ENCODE peak calls at places on chromosomes 11 and 22, in eight cellular contexts. X, N, P, M, R, A, E and J are unnamed samples.

GRCh38 chr11:130705670-130706421 is 210.4 kb downstream of the SNX19 start:
- DNase-seq in X (no peak), N (no peak), P (no peak), M (no peak), R (no peak), A (no peak), E (no peak), J (no peak)

GRCh38 chr22:48152154-48152775 is 1389.8 kb downstream of the TBC1D22A start:
- DNase-seq in X (no peak), N (no peak), P (no peak), M (no peak), R (no peak), A (no peak), E (no peak), J (no peak)

GRCh38 chr11:124643605-124644425 is 21.2 kb downstream of the TBRG1 start:
- DNase-seq in X (no peak), N (no peak), P (no peak), M (peak; percentile 66), R (no peak), A (peak; percentile 85), E (no peak), J (no peak)

GRCh38 chr11:76153609-76153949 is 52.7 kb downstream of the WNT11 start:
- DNase-seq in X (no peak), N (no peak), P (no peak), M (no peak), R (peak; percentile 49), A (no peak), E (no peak), J (no peak)

GRCh38 chr11:82765466-82766034 is 31.9 kb upstream of the FAM181B start:
- DNase-seq in X (no peak), N (no peak), P (no peak), M (no peak), R (no peak), A (no peak), E (no peak), J (no peak)

GRCh38 chr11:8025123-8025522 is 38.0 kb downstream of the EIF3F start:
- DNase-seq in X (no peak), N (no peak), P (no peak), M (no peak), R (no peak), A (no peak), E (no peak), J (no peak)

GRCh38 chr22:35043251-35043931 is 22.6 kb upstream of the ISX start:
- DNase-seq in X (peak; percentile 44), N (no peak), P (no peak), M (peak; percentile 50), R (no peak), A (no peak), E (no peak), J (no peak)

GRCh38 chr11:61061081-61061826 is 41.0 kb upstream of the CD5 start:
- DNase-seq in X (no peak), N (no peak), P (no peak), M (no peak), R (no peak), A (no peak), E (peak; percentile 6), J (peak; percentile 83)

GRCh38 chr11:65491614-65492386 is 7.0 kb upstream of the MALAT1 start:
- DNase-seq in X (peak; percentile 57), N (no peak), P (peak; percentile 49), M (no peak), R (no peak), A (peak; percentile 89), E (peak; percentile 93), J (peak; percentile 96)

GRCh38 chr11:11157201-11157600 is 195.8 kb downstream of the CSNK2A3 start:
- DNase-seq in X (peak; percentile 67), N (peak; percentile 59), P (peak; percentile 41), M (peak; percentile 39), R (peak; percentile 33), A (peak; percentile 6), E (peak; percentile 21), J (peak; percentile 49)
- TF ChIP-seq MAX in X (no peak), N (no peak), P (no peak), M (no peak), R (no peak), A (no peak), E (no peak), J (no peak)

GRCh38 chr11:34363363-34364084 is 5.7 kb upstream of the ABTB2 start:
- DNase-seq in X (no peak), N (no peak), P (no peak), M (no peak), R (peak; percentile 76), A (no peak), E (no peak), J (peak; percentile 21)

GRCh38 chr11:34364102-34364501 is 6.3 kb upstream of the ABTB2 start:
- DNase-seq in X (no peak), N (no peak), P (no peak), M (no peak), R (peak; percentile 89), A (no peak), E (no peak), J (no peak)

GRCh38 chr11:34366522-34366921 is 8.7 kb upstream of the ABTB2 start:
- DNase-seq in X (peak; percentile 19), N (peak; percentile 36), P (no peak), M (peak; percentile 29), R (peak; percentile 57), A (peak; percentile 14), E (peak; percentile 73), J (peak; percentile 66)
- TF ChIP-seq MAX in X (no peak), N (no peak), P (no peak), M (no peak), R (no peak), A (no peak), E (no peak), J (no peak)

GRCh38 chr22:22893077-22893805 is 5.6 kb downstream of the IGLL5 start:
- DNase-seq in X (no peak), N (no peak), P (no peak), M (peak; percentile 70), R (no peak), A (no peak), E (no peak), J (no peak)

GRCh38 chr22:22894740-22895731 is 7.4 kb downstream of the IGLL5 start:
- DNase-seq in X (no peak), N (no peak), P (no peak), M (peak; percentile 56), R (no peak), A (no peak), E (no peak), J (no peak)

GRCh38 chr22:22895776-22896445 is 8.3 kb downstream of the IGLL5 start:
- DNase-seq in X (no peak), N (no peak), P (no peak), M (peak; percentile 57), R (no peak), A (no peak), E (no peak), J (no peak)

GRCh38 chr22:22892096-22893052 is 4.8 kb downstream of the IGLL5 start:
- DNase-seq in X (no peak), N (no peak), P (no peak), M (no peak), R (no peak), A (no peak), E (no peak), J (no peak)

GRCh38 chr22:22893891-22894739 is 6.5 kb downstream of the IGLL5 start:
- DNase-seq in X (no peak), N (no peak), P (no peak), M (peak; percentile 65), R (no peak), A (no peak), E (no peak), J (no peak)
- TF ChIP-seq MAX in X (no peak), N (no peak), P (no peak), M (peak; percentile 27), R (no peak), A (no peak), E (no peak), J (no peak)

DNA sequence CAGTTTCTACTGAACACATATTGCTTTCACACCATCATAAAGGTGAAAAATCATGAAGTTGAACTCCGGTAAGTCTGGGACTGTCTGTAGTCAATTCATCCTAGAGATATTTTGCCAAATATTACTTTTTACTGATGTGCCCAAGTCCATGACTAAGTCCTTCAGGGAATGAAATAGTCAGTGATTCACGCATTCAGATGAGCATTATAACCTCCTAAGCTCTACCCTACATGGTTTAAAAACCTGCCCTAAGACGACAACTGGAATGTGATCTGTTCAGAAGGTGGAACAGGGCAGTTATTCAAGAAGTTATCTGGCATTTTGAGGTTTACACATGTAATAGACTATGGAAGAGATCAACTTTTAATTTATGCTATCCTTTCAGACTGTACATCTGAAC is 125.6 kb downstream of the TRPC6 start:
- DNase-seq in X (no peak), N (no peak), P (no peak), M (no peak), R (no peak), A (no peak), E (no peak), J (no peak)
- TF ChIP-seq MAX in X (no peak), N (no peak), P (no peak), M (no peak), R (no peak), A (no peak), E (no peak), J (no peak)